ENCODE peak calls at places on chromosomes 3 and 15, in four cellular contexts. O is K562, C is WTC11, X is H1. M is an unnamed sample.

GRCh38 chr3:50504681-50505080 is 1.2 kb upstream of the CACNA2D2 start:
- DNase-seq in O (no peak), C (no peak), X (no peak), M (no peak)

GRCh38 chr3:60931452-60931851 is 319.8 kb downstream of the FHIT start:
- DNase-seq in O (no peak), C (no peak), X (no peak), M (no peak)

GRCh38 chr3:16369247-16369646 is 104.2 kb downstream of the OXNAD1 start:
- DNase-seq in O (no peak), C (no peak), X (no peak), M (no peak)

GRCh38 chr3:171181907-171182690 is 155.6 kb upstream of the SLC2A2 start:
- DNase-seq in O (peak; percentile 27), C (no peak), X (no peak), M (no peak)

GRCh38 chr3:9687514-9687913 is 16.1 kb upstream of the CPNE9 start:
- DNase-seq in O (no peak), C (no peak), X (no peak), M (no peak)

GRCh38 chr3:13091898-13092620 is 18.8 kb upstream of the IQSEC1 start:
- DNase-seq in O (peak; percentile 86), C (peak; percentile 92), X (peak; percentile 71), M (peak; percentile 83)

GRCh38 chr3:157201648-157202278 is 41.8 kb upstream of the CCNL1 start:
- DNase-seq in O (peak; percentile 45), C (no peak), X (no peak), M (peak; percentile 36)

GRCh38 chr15:98154863-98155262 is 194.4 kb downstream of the ARRDC4 start:
- DNase-seq in O (no peak), C (no peak), X (no peak), M (no peak)

GRCh38 chr3:107284570-107284969 is 92.7 kb upstream of the CCDC54 start:
- DNase-seq in O (no peak), C (no peak), X (no peak), M (no peak)
- TF ChIP-seq TEAD4 in O (no peak), C (no peak), X (no peak), M (no peak)

GRCh38 chr15:75620043-75620775 is 5.3 kb downstream of the SNUPN start:
- DNase-seq in O (no peak), C (no peak), X (no peak), M (no peak)
- TF ChIP-seq TEAD4 in O (no peak), C (no peak), X (no peak), M (no peak)

GRCh38 chr3:135965506-135966348 is at the start of gene PPP2R3A:
- DNase-seq in O (peak; percentile 92), C (peak; percentile 93), X (peak; percentile 62), M (peak; percentile 97)

GRCh38 chr3:135966875-135967274 is 1.3 kb downstream of the PPP2R3A start:
- DNase-seq in O (no peak), C (no peak), X (no peak), M (peak; percentile 6)

GRCh38 chr3:135967867-135968266 is 2.3 kb downstream of the PPP2R3A start:
- DNase-seq in O (no peak), C (no peak), X (no peak), M (no peak)

GRCh38 chr3:135965129-135965505 is 411 bp upstream of the PPP2R3A start:
- DNase-seq in O (no peak), C (no peak), X (no peak), M (no peak)

DNA sequence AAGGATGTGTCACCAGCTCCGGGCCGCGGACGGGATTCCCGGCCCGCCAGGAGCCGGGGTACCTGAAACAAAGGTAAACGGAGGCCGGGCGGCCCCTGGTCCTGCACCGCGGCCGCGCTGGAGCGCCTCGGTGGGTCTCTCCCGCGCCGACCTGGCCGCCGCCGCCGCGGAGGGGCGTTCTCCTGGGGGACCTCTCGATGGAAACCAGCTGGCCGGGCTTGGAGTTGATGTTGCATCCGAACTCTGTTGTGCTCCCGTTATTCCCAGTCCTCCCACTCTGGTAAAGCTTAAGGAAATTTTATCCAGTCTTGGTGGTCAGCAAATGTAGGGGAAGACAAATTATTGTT is 794 bp downstream of the PPP2R3A start:
- DNase-seq in O (no peak), C (peak; percentile 56), X (no peak), M (no peak)
- TF ChIP-seq TEAD4 in O (no peak), C (no peak), X (no peak), M (no peak)

GRCh38 chr15:59437473-59437776 is 561 bp upstream of the FAM81A start:
- DNase-seq in O (no peak), C (no peak), X (no peak), M (no peak)

GRCh38 chr15:59436774-59437472 is 1.1 kb upstream of the FAM81A start:
- DNase-seq in O (no peak), C (no peak), X (no peak), M (peak; percentile 37)

GRCh38 chr15:59439571-59439970 is 1.6 kb downstream of the FAM81A start:
- DNase-seq in O (no peak), C (no peak), X (no peak), M (no peak)

GRCh38 chr15:59437777-59438574 is at the start of gene FAM81A:
- DNase-seq in O (peak; percentile 49), C (peak; percentile 68), X (no peak), M (peak; percentile 96)

DNA sequence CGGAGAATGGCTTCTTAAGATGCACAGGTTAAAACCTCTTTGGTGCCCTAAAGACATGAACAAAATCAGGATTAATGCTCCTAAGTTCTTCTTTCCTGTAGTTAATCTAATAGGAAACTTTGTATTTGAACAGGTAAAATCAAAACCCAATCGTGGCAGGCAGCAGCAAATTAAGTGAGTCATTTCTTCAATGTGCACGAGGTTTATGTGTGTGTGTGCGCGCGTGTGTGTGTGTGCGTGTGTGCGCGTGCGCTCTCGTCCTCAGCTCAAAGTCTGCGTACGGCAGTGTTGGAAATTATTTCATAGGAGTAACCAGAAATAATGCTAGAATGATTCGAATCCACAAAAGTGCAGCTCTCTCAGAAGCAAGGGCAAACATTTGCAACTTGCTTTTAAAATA is 905 bp downstream of the FAM81A start:
- DNase-seq in O (no peak), C (no peak), X (no peak), M (no peak)
- TF ChIP-seq TEAD4 in O (no peak), C (no peak), X (no peak), M (no peak)

M was measured in SK-N-SH.